ENCODE peak calls at places on chromosomes 11 and 22, in seven cellular contexts. D is hypothalamus; F is foreskin fibroblast; A is right cardiac atrium; P is body of pancreas; V is fibroblast of villous mesenchyme; J is stimulated activated naive CD8-positive, alpha-beta T cell treated with anti-CD3 and anti-CD28 coated beads, Interleukin-15, amount 100 ng/mL, for 72 hours. T is an unnamed sample.

GRCh38 chr11:30197869-30198268 is 32.9 kb upstream of the FSHB start:
- DNase-seq in A (no peak), D (no peak), J (no peak), F (no peak), P (no peak), V (no peak), T (no peak)

GRCh38 chr22:41237707-41238569 is 2.8 kb downstream of the CHADL start:
- DNase-seq in A (peak), J (peak), F (peak), D (peak), V (peak), P (peak), T (peak)

GRCh38 chr11:58577441-58578135 is 1.3 kb upstream of the ZFP91 start:
- DNase-seq in F (peak), J (peak), D (peak), V (peak), P (peak), A (peak), T (peak)

GRCh38 chr11:24406389-24406788 is 90.5 kb upstream of the LUZP2 start:
- DNase-seq in A (no peak), F (no peak), J (no peak), D (no peak), P (no peak), V (no peak), T (no peak)

GRCh38 chr11:60750911-60751310 is 5.8 kb upstream of the MS4A15 start:
- DNase-seq in A (no peak), J (no peak), D (no peak), P (no peak), F (no peak), V (no peak), T (no peak)

GRCh38 chr11:33891714-33892327 is at the start of gene LMO2:
- DNase-seq in V (no peak), D (no peak), J (no peak), A (no peak), F (no peak), P (peak), T (no peak)

GRCh38 chr11:43377380-43377779 is 18.7 kb downstream of the TTC17 start:
- DNase-seq in J (no peak), V (no peak), D (no peak), A (no peak), F (no peak), P (no peak), T (no peak)

GRCh38 chr11:35721576-35722341 is 59.2 kb downstream of the TRIM44 start:
- DNase-seq in P (no peak), V (no peak), A (no peak), J (no peak), D (peak), F (no peak), T (no peak)

GRCh38 chr11:9071694-9072093 is 19.7 kb downstream of the SCUBE2 start:
- DNase-seq in P (no peak), A (no peak), D (no peak), F (no peak), V (no peak), J (no peak), T (no peak)

GRCh38 chr22:35348026-35348590 is 32.8 kb upstream of the HMOX1 start:
- DNase-seq in A (peak), V (no peak), P (no peak), J (no peak), F (no peak), D (no peak), T (no peak)

GRCh38 chr22:39620924-39621690 is 50.6 kb downstream of the CACNA1I start:
- DNase-seq in A (no peak), J (no peak), P (no peak), D (no peak), V (no peak), F (no peak), T (no peak)

GRCh38 chr11:61103851-61104423 is 1.6 kb downstream of the CD5 start:
- DNase-seq in F (no peak), P (no peak), D (no peak), J (no peak), A (no peak), V (no peak), T (no peak)

GRCh38 chr11:100925935-100926334 is 203.7 kb downstream of the PGR start:
- DNase-seq in J (no peak), F (peak), A (no peak), P (no peak), D (no peak), V (peak), T (no peak)

GRCh38 chr11:78048561-78048960 is 15.1 kb upstream of the THRSP start:
- DNase-seq in D (no peak), F (no peak), A (no peak), P (no peak), J (no peak), V (no peak), T (no peak)

GRCh38 chr11:6498121-6498520 is 1.0 kb downstream of the DNHD1 start:
- DNase-seq in A (peak), F (peak), P (no peak), J (no peak), D (no peak), V (no peak), T (no peak)